ENCODE peak calls at places on chromosomes 3 and 15, in eight cellular contexts. L, O, V, N, H, M, B and Y are unnamed samples.

GRCh38 chr3:67495751-67496150 is 158.7 kb downstream of the SUCLG2 start:
- DNase-seq in V (no peak), O (no peak), B (no peak), M (no peak), L (no peak), H (no peak), N (no peak), Y (no peak)

GRCh38 chr3:8147726-8148125 is 353.9 kb upstream of the LMCD1 start:
- DNase-seq in H (no peak), M (no peak), O (no peak), L (no peak), B (no peak), V (no peak), N (no peak), Y (no peak)

GRCh38 chr15:71221417-71221816 is 106.1 kb downstream of the THSD4 start:
- DNase-seq in N (no peak), L (no peak), M (no peak), H (no peak), O (no peak), B (no peak), V (no peak), Y (no peak)

GRCh38 chr15:95760508-95760907 is 570.0 kb upstream of the NR2F2 start:
- DNase-seq in N (no peak), H (peak), O (no peak), V (no peak), B (no peak), L (peak), M (no peak), Y (peak)

GRCh38 chr15:81280086-81280485 is 43.9 kb downstream of the STARD5 start:
- DNase-seq in O (no peak), B (no peak), N (no peak), L (no peak), M (peak), V (no peak), H (no peak), Y (no peak)

GRCh38 chr15:78035861-78036476 is 41.5 kb downstream of the TBC1D2B start:
- DNase-seq in N (no peak), B (no peak), H (peak), L (no peak), M (no peak), V (no peak), O (no peak), Y (no peak)

GRCh38 chr3:183937601-183938286 is 53.1 kb upstream of the PARL start:
- DNase-seq in L (no peak), H (no peak), V (no peak), B (no peak), M (no peak), N (no peak), O (no peak), Y (no peak)

GRCh38 chr3:7484636-7485035 is 623.7 kb downstream of the GRM7 start:
- DNase-seq in N (no peak), L (peak), H (no peak), O (no peak), B (no peak), V (no peak), M (no peak), Y (no peak)

GRCh38 chr3:165751654-165752053 is 85.6 kb downstream of the BCHE start:
- DNase-seq in N (no peak), B (no peak), M (no peak), O (peak), V (peak), H (no peak), L (no peak), Y (no peak)

GRCh38 chr15:48722764-48723661 is 77.5 kb upstream of the FBN1 start:
- DNase-seq in M (no peak), O (no peak), B (no peak), L (peak), N (peak), V (no peak), H (peak), Y (no peak)

GRCh38 chr15:90402230-90402629 is 14.2 kb downstream of the IQGAP1 start:
- DNase-seq in N (peak), O (no peak), M (no peak), V (no peak), B (no peak), H (peak), L (peak), Y (no peak)

GRCh38 chr15:74798388-74799254 is 14.0 kb upstream of the LMAN1L start:
- DNase-seq in O (no peak), N (no peak), H (no peak), V (peak), L (no peak), M (no peak), B (no peak), Y (no peak)

GRCh38 chr3:16071246-16071645 is 103.2 kb upstream of the GALNT15 start:
- DNase-seq in H (no peak), L (no peak), O (no peak), B (no peak), V (no peak), M (no peak), N (no peak), Y (no peak)

GRCh38 chr3:56197991-56198390 is 270.3 kb downstream of the ERC2 start:
- DNase-seq in M (no peak), L (no peak), H (no peak), B (no peak), V (no peak), N (no peak), O (no peak), Y (no peak)

GRCh38 chr15:63093486-63094205 is 28.0 kb upstream of the LACTB start:
- DNase-seq in L (peak), H (peak), N (peak), O (peak), M (peak), B (peak), V (peak), Y (peak)

GRCh38 chr3:36701903-36702374 is 62.4 kb downstream of the DCLK3 start:
- DNase-seq in B (no peak), O (no peak), H (peak), N (peak), M (no peak), L (peak), V (no peak), Y (no peak)

GRCh38 chr15:74345051-74345450 is 22.4 kb downstream of the CYP11A1 start:
- DNase-seq in L (peak), H (no peak), M (no peak), N (no peak), O (no peak), B (no peak), V (no peak), Y (no peak)

GRCh38 chr15:75065467-75065850 is 42.1 kb downstream of the PPCDC start:
- DNase-seq in O (no peak), L (peak), H (peak), M (no peak), N (no peak), V (no peak), B (no peak), Y (no peak)

GRCh38 chr15:66486887-66487286 is 10.7 kb downstream of the SNAPC5 start:
- DNase-seq in H (no peak), N (no peak), O (no peak), B (no peak), L (no peak), M (no peak), V (no peak), Y (no peak)

GRCh38 chr15:65249641-65250040 is 37.0 kb downstream of the PARP16 start:
- DNase-seq in N (no peak), V (no peak), O (no peak), L (peak), H (no peak), M (peak), B (peak), Y (no peak)

GRCh38 chr3:76324101-76324500 is 538.8 kb upstream of the ZNF717 start:
- DNase-seq in H (no peak), N (no peak), M (no peak), V (no peak), B (no peak), O (no peak), L (no peak), Y (no peak)

GRCh38 chr3:45551214-45552010 is 43.1 kb upstream of the LIMD1 start:
- DNase-seq in O (no peak), B (no peak), L (peak), H (peak), V (peak), N (peak), M (no peak), Y (no peak)

GRCh38 chr15:28191832-28192231 is 92.7 kb upstream of the OCA2 start:
- DNase-seq in L (no peak), V (no peak), O (no peak), N (peak), H (peak), B (no peak), M (no peak), Y (peak)

GRCh38 chr3:41808152-41808551 is 153.8 kb downstream of the ULK4 start:
- DNase-seq in M (no peak), N (peak), V (no peak), L (peak), O (no peak), H (peak), B (no peak), Y (no peak)

GRCh38 chr15:90213818-90214204 is 12.7 kb downstream of the SEMA4B start:
- DNase-seq in N (no peak), B (no peak), H (no peak), O (no peak), L (no peak), M (no peak), V (no peak), Y (no peak)

GRCh38 chr3:156388469-156389150 is 166.3 kb downstream of the SSR3 start:
- DNase-seq in B (no peak), L (peak), O (no peak), M (no peak), V (no peak), N (peak), H (peak), Y (no peak)

GRCh38 chr3:32319607-32320006 is 72.0 kb upstream of the CMTM7 start:
- DNase-seq in L (no peak), H (no peak), V (no peak), B (no peak), N (no peak), O (no peak), M (no peak), Y (no peak)

GRCh38 chr3:152382312-152383135 is 113.8 kb downstream of the MBNL1 start:
- DNase-seq in V (no peak), B (no peak), N (no peak), M (no peak), L (no peak), O (no peak), H (peak), Y (no peak)

GRCh38 chr3:196192036-196193001 is 18.9 kb downstream of the ZDHHC19 start:
- DNase-seq in V (peak), O (no peak), L (no peak), B (peak), H (no peak), N (no peak), M (peak), Y (no peak)

GRCh38 chr15:56249080-56249479 is 5.4 kb upstream of the RFX7 start:
- DNase-seq in M (no peak), B (no peak), O (peak), L (peak), N (no peak), H (peak), V (no peak), Y (no peak)

GRCh38 chr3:176939022-176939817 is 258.1 kb downstream of the TBL1XR1 start:
- DNase-seq in L (peak), V (no peak), O (peak), M (peak), B (no peak), N (peak), H (peak), Y (peak)

GRCh38 chr3:42257007-42257406 is 9.0 kb downstream of the CCK start:
- DNase-seq in M (no peak), L (no peak), H (no peak), N (no peak), V (no peak), O (no peak), B (no peak), Y (no peak)

GRCh38 chr3:155608237-155608636 is 136.6 kb downstream of the PLCH1 start:
- DNase-seq in H (no peak), N (no peak), L (no peak), M (no peak), V (no peak), B (no peak), O (no peak), Y (no peak)

GRCh38 chr3:18153571-18154173 is 271.5 kb downstream of the SATB1 start:
- DNase-seq in H (peak), O (no peak), B (no peak), M (no peak), L (peak), V (no peak), N (peak), Y (peak)

GRCh38 chr15:85649372-85649771 is 145.4 kb downstream of the KLHL25 start:
- DNase-seq in M (peak), N (no peak), H (peak), O (no peak), L (peak), V (no peak), B (no peak), Y (no peak)

GRCh38 chr15:71152542-71152941 is 37.3 kb downstream of the THSD4 start:
- DNase-seq in L (no peak), M (no peak), O (no peak), N (no peak), B (no peak), H (no peak), V (no peak), Y (no peak)